ENCODE peak calls at places on chromosomes 7 and 10, in eight cellular contexts. P, L, J, G, R, K, H and T are unnamed samples.

GRCh38 chr10:132955479-132955878 is 13.1 kb upstream of the CFAP46 start:
- DNase-seq in P (no peak), L (no peak), J (no peak), G (no peak), R (no peak), K (no peak), H (no peak), T (no peak)

GRCh38 chr7:16397497-16398210 is 23.7 kb downstream of the CRPPA start:
- DNase-seq in P (no peak), L (no peak), J (no peak), G (peak; percentile 19), R (peak; percentile 18), K (no peak), H (no peak), T (no peak)

GRCh38 chr7:19146699-19147098 is 1.5 kb upstream of the FERD3L start:
- DNase-seq in P (no peak), L (no peak), J (no peak), G (peak; percentile 50), R (peak; percentile 60), K (no peak), H (peak; percentile 6), T (peak; percentile 32)

GRCh38 chr10:18158698-18159342 is 18.6 kb downstream of the CACNB2 start:
- DNase-seq in P (no peak), L (no peak), J (no peak), G (peak; percentile 83), R (peak; percentile 52), K (peak; percentile 65), H (peak; percentile 62), T (peak; percentile 71)

GRCh38 chr7:150407588-150408392 is 28.7 kb downstream of the ZNF775 start:
- DNase-seq in P (no peak), L (no peak), J (no peak), G (no peak), R (no peak), K (no peak), H (no peak), T (no peak)

GRCh38 chr7:77565917-77566316 is 28.8 kb downstream of the PTPN12 start:
- DNase-seq in P (no peak), L (no peak), J (no peak), G (peak; percentile 54), R (peak; percentile 80), K (peak; percentile 71), H (peak; percentile 73), T (peak; percentile 76)

GRCh38 chr7:134763960-134764359 is 15.5 kb upstream of the CALD1 start:
- DNase-seq in P (no peak), L (no peak), J (no peak), G (no peak), R (no peak), K (no peak), H (no peak), T (no peak)

GRCh38 chr10:86231796-86232560 is 134.6 kb downstream of the GRID1 start:
- DNase-seq in P (no peak), L (no peak), J (no peak), G (no peak), R (no peak), K (no peak), H (no peak), T (no peak)

GRCh38 chr10:92274071-92274470 is 16.8 kb downstream of the CPEB3 start:
- DNase-seq in P (no peak), L (no peak), J (no peak), G (no peak), R (no peak), K (no peak), H (no peak), T (no peak)

GRCh38 chr10:52740913-52741675 is 31.5 kb downstream of the MBL2 start:
- DNase-seq in P (no peak), L (peak; percentile 55), J (peak; percentile 11), G (peak; percentile 32), R (peak; percentile 62), K (peak; percentile 18), H (no peak), T (peak; percentile 69)